ENCODE peak calls at places on chromosome 12, in four cellular contexts. One of them, this sample, is unnamed.

GRCh38 chr12:120136093-120136770 is 19.7 kb upstream of the RAB35 start:
- DNase-seq in ovary: no peak
- DNase-seq in lower lobe of right lung: no peak
- DNase-seq in BE2C: no peak
- DNase-seq in this sample: no peak

GRCh38 chr12:12561305-12562015 is 1.2 kb downstream of the DUSP16 start:
- DNase-seq in BE2C: peak; percentile 64
- DNase-seq in lower lobe of right lung: peak; percentile 82
- DNase-seq in ovary: peak; percentile 77
- DNase-seq in this sample: peak; percentile 90

GRCh38 chr12:53288322-53288721 is 7.0 kb upstream of the PFDN5 start:
- DNase-seq in lower lobe of right lung: no peak
- DNase-seq in BE2C: no peak
- DNase-seq in ovary: no peak
- DNase-seq in this sample: no peak

GRCh38 chr12:53221203-53222076 is 10.6 kb downstream of the RARG start:
- DNase-seq in BE2C: peak; percentile 73
- DNase-seq in ovary: peak; percentile 86
- DNase-seq in lower lobe of right lung: peak; percentile 84
- DNase-seq in this sample: peak; percentile 81

GRCh38 chr12:57840701-57841100 is 5.8 kb downstream of the CTDSP2 start:
- DNase-seq in ovary: no peak
- DNase-seq in BE2C: peak; percentile 86
- DNase-seq in lower lobe of right lung: no peak
- DNase-seq in this sample: no peak

GRCh38 chr12:65269603-65270002 is 8.9 kb upstream of the MSRB3 start:
- DNase-seq in BE2C: no peak
- DNase-seq in ovary: no peak
- DNase-seq in lower lobe of right lung: no peak
- DNase-seq in this sample: no peak

GRCh38 chr12:16246264-16246663 is 31.2 kb downstream of the SLC15A5 start:
- DNase-seq in BE2C: no peak
- DNase-seq in lower lobe of right lung: no peak
- DNase-seq in ovary: no peak
- DNase-seq in this sample: no peak

GRCh38 chr12:98399532-98399931 is 115.9 kb upstream of the TMPO start:
- DNase-seq in ovary: no peak
- DNase-seq in lower lobe of right lung: no peak
- DNase-seq in BE2C: no peak
- DNase-seq in this sample: no peak

GRCh38 chr12:12461923-12462315 is 100.7 kb downstream of the DUSP16 start:
- DNase-seq in BE2C: no peak
- DNase-seq in lower lobe of right lung: no peak
- DNase-seq in ovary: no peak
- DNase-seq in this sample: no peak

GRCh38 chr12:55700255-55701018 is 7.3 kb downstream of the ITGA7 start:
- DNase-seq in BE2C: peak; percentile 40
- DNase-seq in lower lobe of right lung: no peak
- DNase-seq in ovary: peak; percentile 27
- DNase-seq in this sample: peak; percentile 75

GRCh38 chr12:29164477-29165163 is 15.5 kb downstream of the FAR2 start:
- DNase-seq in ovary: no peak
- DNase-seq in lower lobe of right lung: no peak
- DNase-seq in BE2C: no peak
- DNase-seq in this sample: no peak

GRCh38 chr12:42539696-42540095 is 49.9 kb downstream of the PRICKLE1 start:
- DNase-seq in BE2C: no peak
- DNase-seq in ovary: no peak
- DNase-seq in lower lobe of right lung: no peak
- DNase-seq in this sample: no peak

GRCh38 chr12:7915911-7916403 is 20.0 kb downstream of the SLC2A3 start:
- DNase-seq in BE2C: no peak
- DNase-seq in ovary: no peak
- DNase-seq in lower lobe of right lung: no peak
- DNase-seq in this sample: no peak

GRCh38 chr12:98126637-98127335 is 388.6 kb upstream of the TMPO start:
- DNase-seq in ovary: no peak
- DNase-seq in lower lobe of right lung: no peak
- DNase-seq in BE2C: no peak
- DNase-seq in this sample: no peak

GRCh38 chr12:121279507-121279915 is 17.0 kb downstream of the CAMKK2 start:
- DNase-seq in ovary: peak; percentile 78
- DNase-seq in lower lobe of right lung: no peak
- DNase-seq in BE2C: peak; percentile 47
- DNase-seq in this sample: peak; percentile 69

GRCh38 chr12:31970199-31970598 is 11.0 kb downstream of the RESF1 start:
- DNase-seq in ovary: no peak
- DNase-seq in BE2C: no peak
- DNase-seq in lower lobe of right lung: no peak
- DNase-seq in this sample: no peak
- H3K36me3 ChIP-seq in ovary: peaks cover 4% of the 10 kb centered on the region
- H3K36me3 ChIP-seq in BE2C: no peaks in the 10 kb centered on the region
- H3K36me3 ChIP-seq in lower lobe of right lung: peaks cover 54% of the 10 kb centered on the region
- H3K36me3 ChIP-seq in this sample: peaks cover 9% of the 10 kb centered on the region

DNA sequence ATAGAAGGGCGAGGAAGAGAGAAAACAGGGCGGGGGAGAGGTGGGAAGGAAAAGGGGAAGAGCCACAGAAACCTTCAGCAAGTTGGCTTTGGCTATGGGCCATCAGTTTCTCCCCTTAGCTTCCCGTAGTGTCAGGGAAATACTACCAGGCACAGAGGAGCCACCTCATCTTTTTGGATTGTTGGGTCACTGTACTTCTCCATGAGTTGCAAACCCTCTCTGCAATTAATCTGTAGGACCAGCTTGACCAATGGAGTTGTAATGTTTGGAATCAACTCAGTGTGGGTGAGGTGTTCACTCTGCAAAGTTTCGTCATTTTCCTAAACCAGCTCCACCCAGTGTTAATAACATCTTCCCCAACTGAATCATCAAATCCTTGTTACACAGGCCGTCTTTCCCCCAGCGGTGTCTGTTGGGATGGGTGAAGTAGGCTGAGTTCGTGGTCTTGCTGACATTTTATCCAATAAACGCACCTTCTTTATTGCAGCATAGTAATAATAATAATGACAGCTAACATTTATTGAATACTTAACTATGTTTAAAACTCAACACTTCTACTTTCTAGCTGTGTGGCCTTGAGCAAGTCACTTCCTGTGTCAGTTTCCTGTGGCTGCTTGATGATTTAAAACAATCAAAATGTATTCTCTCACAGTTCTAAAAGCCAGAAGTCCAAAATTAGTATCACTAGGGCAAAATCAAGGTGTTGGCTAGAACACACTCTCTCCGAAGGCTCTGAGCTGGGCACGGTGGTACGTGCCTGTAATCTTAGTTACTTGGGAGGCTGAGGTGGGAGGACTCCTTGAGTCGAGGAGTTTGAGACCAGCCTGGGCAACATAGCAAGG is 8.1 kb upstream of the GLTP start:
- DNase-seq in BE2C: no peak
- DNase-seq in ovary: no peak
- DNase-seq in lower lobe of right lung: no peak
- DNase-seq in this sample: no peak
- TF ChIP-seq CTCF in BE2C: no peak
- TF ChIP-seq CTCF in ovary: no peak
- TF ChIP-seq CTCF in lower lobe of right lung: no peak
- TF ChIP-seq CTCF in this sample: no peak

GRCh38 chr12:45575823-45576448 is 153.6 kb upstream of the ARID2 start:
- DNase-seq in lower lobe of right lung: no peak
- DNase-seq in ovary: no peak
- DNase-seq in BE2C: no peak
- DNase-seq in this sample: no peak

GRCh38 chr12:45572114-45572513 is 157.4 kb upstream of the ARID2 start:
- DNase-seq in lower lobe of right lung: no peak
- DNase-seq in BE2C: no peak
- DNase-seq in ovary: no peak
- DNase-seq in this sample: no peak

GRCh38 chr12:45570501-45570900 is 159.0 kb upstream of the ARID2 start:
- DNase-seq in BE2C: no peak
- DNase-seq in lower lobe of right lung: no peak
- DNase-seq in ovary: no peak
- DNase-seq in this sample: no peak

GRCh38 chr12:45577844-45578399 is 151.6 kb upstream of the ARID2 start:
- DNase-seq in BE2C: no peak
- DNase-seq in lower lobe of right lung: no peak
- DNase-seq in ovary: no peak
- DNase-seq in this sample: no peak

GRCh38 chr12:45575417-45575816 is 154.1 kb upstream of the ARID2 start:
- DNase-seq in ovary: no peak
- DNase-seq in lower lobe of right lung: no peak
- DNase-seq in BE2C: no peak
- DNase-seq in this sample: no peak
- H3K36me3 ChIP-seq in ovary: no peaks in the 10 kb centered on the region
- H3K36me3 ChIP-seq in lower lobe of right lung: no peaks in the 10 kb centered on the region
- H3K36me3 ChIP-seq in BE2C: no peaks in the 10 kb centered on the region
- H3K36me3 ChIP-seq in this sample: no peaks in the 10 kb centered on the region

GRCh38 chr12:24780969-24781368 is 167.9 kb downstream of the BCAT1 start:
- DNase-seq in lower lobe of right lung: no peak
- DNase-seq in BE2C: no peak
- DNase-seq in ovary: no peak
- DNase-seq in this sample: no peak
- TF ChIP-seq CTCF in lower lobe of right lung: no peak
- TF ChIP-seq CTCF in BE2C: peak; percentile 43
- TF ChIP-seq CTCF in ovary: no peak
- TF ChIP-seq CTCF in this sample: no peak

DNA sequence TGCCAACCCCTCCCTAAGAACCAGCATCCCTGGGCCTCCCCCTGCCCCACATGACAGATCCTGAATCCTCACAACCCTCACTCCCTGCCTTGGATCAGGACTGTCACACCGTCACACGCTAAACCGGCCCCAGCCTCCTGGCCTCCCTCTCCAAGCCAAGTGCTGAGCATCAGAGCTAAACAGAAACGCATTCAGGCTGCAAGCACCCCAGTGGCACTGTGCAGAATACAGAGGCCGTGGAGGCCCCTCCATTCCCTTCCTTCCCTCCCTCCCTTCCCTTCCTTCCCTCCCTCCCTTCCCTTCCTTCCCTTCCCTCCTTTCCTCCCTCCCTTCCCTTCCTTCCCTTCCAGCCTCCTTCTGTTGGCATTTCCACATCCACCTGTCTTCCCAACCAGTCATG is 12.6 kb downstream of the POLE start:
- DNase-seq in BE2C: no peak
- DNase-seq in ovary: no peak
- DNase-seq in lower lobe of right lung: no peak
- DNase-seq in this sample: no peak
- H3K36me3 ChIP-seq in BE2C: peaks cover 77% of the 10 kb centered on the region
- H3K36me3 ChIP-seq in ovary: no peaks in the 10 kb centered on the region
- H3K36me3 ChIP-seq in lower lobe of right lung: peaks cover 73% of the 10 kb centered on the region
- H3K36me3 ChIP-seq in this sample: peaks cover 82% of the 10 kb centered on the region

GRCh38 chr12:107730942-107731341 is 30.0 kb downstream of the PRDM4 start:
- DNase-seq in ovary: no peak
- DNase-seq in BE2C: no peak
- DNase-seq in lower lobe of right lung: no peak
- DNase-seq in this sample: no peak

GRCh38 chr12:107731376-107731775 is 29.6 kb downstream of the PRDM4 start:
- DNase-seq in lower lobe of right lung: no peak
- DNase-seq in ovary: no peak
- DNase-seq in BE2C: no peak
- DNase-seq in this sample: no peak

GRCh38 chr12:107734139-107734538 is 26.8 kb downstream of the PRDM4 start:
- DNase-seq in ovary: no peak
- DNase-seq in lower lobe of right lung: no peak
- DNase-seq in BE2C: no peak
- DNase-seq in this sample: no peak

GRCh38 chr12:107732365-107732764 is 28.6 kb downstream of the PRDM4 start:
- DNase-seq in lower lobe of right lung: no peak
- DNase-seq in ovary: no peak
- DNase-seq in BE2C: no peak
- DNase-seq in this sample: no peak

GRCh38 chr12:107736914-107737313 is 24.0 kb downstream of the PRDM4 start:
- DNase-seq in ovary: no peak
- DNase-seq in lower lobe of right lung: no peak
- DNase-seq in BE2C: no peak
- DNase-seq in this sample: no peak
- TF ChIP-seq CTCF in ovary: no peak
- TF ChIP-seq CTCF in lower lobe of right lung: no peak
- TF ChIP-seq CTCF in BE2C: no peak
- TF ChIP-seq CTCF in this sample: no peak

GRCh38 chr12:1185460-1186182 is 194.6 kb downstream of the ERC1 start:
- DNase-seq in BE2C: no peak
- DNase-seq in lower lobe of right lung: no peak
- DNase-seq in ovary: no peak
- DNase-seq in this sample: no peak

GRCh38 chr12:1186298-1186697 is 195.3 kb downstream of the ERC1 start:
- DNase-seq in ovary: no peak
- DNase-seq in lower lobe of right lung: no peak
- DNase-seq in BE2C: no peak
- DNase-seq in this sample: no peak

GRCh38 chr12:1179128-1179527 is 188.1 kb downstream of the ERC1 start:
- DNase-seq in lower lobe of right lung: no peak
- DNase-seq in ovary: no peak
- DNase-seq in BE2C: no peak
- DNase-seq in this sample: no peak

GRCh38 chr12:1189163-1189562 is 198.1 kb downstream of the ERC1 start:
- DNase-seq in ovary: no peak
- DNase-seq in BE2C: no peak
- DNase-seq in lower lobe of right lung: no peak
- DNase-seq in this sample: no peak

DNA sequence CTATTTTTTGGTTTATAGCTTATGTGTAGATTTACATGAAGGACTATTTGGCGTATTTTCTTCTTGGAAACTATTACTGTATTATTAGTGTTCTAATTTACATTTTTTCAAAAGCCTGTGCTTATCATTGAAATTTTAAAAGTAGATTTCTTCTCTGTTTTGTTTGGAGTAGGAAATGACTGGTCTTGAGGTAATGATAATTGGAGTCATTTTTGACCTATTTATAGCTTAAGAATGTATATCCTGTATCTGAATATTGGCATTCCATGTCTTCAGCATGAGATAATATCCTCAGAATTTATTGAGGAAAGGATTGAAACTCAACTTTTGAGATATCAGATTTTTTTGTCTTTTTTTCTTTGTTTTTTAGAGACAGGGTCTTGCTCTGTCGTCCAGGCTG is 193.4 kb downstream of the ERC1 start:
- DNase-seq in BE2C: no peak
- DNase-seq in ovary: no peak
- DNase-seq in lower lobe of right lung: no peak
- DNase-seq in this sample: no peak
- H3K36me3 ChIP-seq in BE2C: no peaks in the 10 kb centered on the region
- H3K36me3 ChIP-seq in ovary: no peaks in the 10 kb centered on the region
- H3K36me3 ChIP-seq in lower lobe of right lung: peaks cover 48% of the 10 kb centered on the region
- H3K36me3 ChIP-seq in this sample: peaks cover 56% of the 10 kb centered on the region

GRCh38 chr12:6367065-6367968 is 8.0 kb downstream of the SCNN1A start:
- DNase-seq in lower lobe of right lung: peak; percentile 44
- DNase-seq in ovary: no peak
- DNase-seq in BE2C: peak; percentile 39
- DNase-seq in this sample: no peak
- TF ChIP-seq CTCF in lower lobe of right lung: peak; percentile 39
- TF ChIP-seq CTCF in ovary: no peak
- TF ChIP-seq CTCF in BE2C: peak; percentile 45
- TF ChIP-seq CTCF in this sample: peak; percentile 15

GRCh38 chr12:72030272-72030671 is 91.6 kb downstream of the TPH2 start:
- DNase-seq in ovary: no peak
- DNase-seq in BE2C: no peak
- DNase-seq in lower lobe of right lung: no peak
- DNase-seq in this sample: no peak

GRCh38 chr12:72031066-72031465 is 92.4 kb downstream of the TPH2 start:
- DNase-seq in lower lobe of right lung: no peak
- DNase-seq in BE2C: no peak
- DNase-seq in ovary: no peak
- DNase-seq in this sample: no peak

GRCh38 chr12:72036393-72036792 is 97.7 kb downstream of the TPH2 start:
- DNase-seq in ovary: no peak
- DNase-seq in BE2C: no peak
- DNase-seq in lower lobe of right lung: no peak
- DNase-seq in this sample: no peak

GRCh38 chr12:72035625-72036024 is 97.0 kb downstream of the TPH2 start:
- DNase-seq in ovary: no peak
- DNase-seq in BE2C: no peak
- DNase-seq in lower lobe of right lung: no peak
- DNase-seq in this sample: no peak
- H3K36me3 ChIP-seq in ovary: no peaks in the 10 kb centered on the region
- H3K36me3 ChIP-seq in BE2C: no peaks in the 10 kb centered on the region
- H3K36me3 ChIP-seq in lower lobe of right lung: no peaks in the 10 kb centered on the region
- H3K36me3 ChIP-seq in this sample: no peaks in the 10 kb centered on the region